ENCODE peak calls at places on chromosomes 7 and 10, in four cellular contexts. X is NCI-H510A treated with DMSO at 0.1 percent for 48 hours; H is iPS-NIHi11; Z is stimulated activated CD4-positive, alpha-beta T cell treated with anti-CD3 and anti-CD28 coated beads, Interleukin-2, amount 100 ng/mL, for 24 hours. J is an unnamed sample.

GRCh38 chr10:18886102-18886501 is 162.5 kb upstream of the MALRD1 start:
- DNase-seq in X (no peak), H (no peak), Z (no peak), J (no peak)

GRCh38 chr7:26326211-26326610 is 34.5 kb downstream of the SNX10 start:
- DNase-seq in X (no peak), H (no peak), Z (no peak), J (no peak)

GRCh38 chr10:22244855-22245254 is 27.0 kb upstream of the EBLN1 start:
- DNase-seq in X (no peak), H (no peak), Z (no peak), J (no peak)

GRCh38 chr7:43135129-43135528 is 22.7 kb downstream of the HECW1 start:
- DNase-seq in X (no peak), H (peak), Z (no peak), J (no peak)

GRCh38 chr7:101173752-101174244 is 6.3 kb downstream of the NAT16 start:
- DNase-seq in X (no peak), H (peak), Z (peak), J (peak)

GRCh38 chr7:55548295-55548731 is 24.0 kb downstream of the VOPP1 start:
- DNase-seq in X (no peak), H (no peak), Z (no peak), J (no peak)

GRCh38 chr7:54394877-54395276 is 147.3 kb upstream of the VSTM2A start:
- DNase-seq in X (no peak), H (no peak), Z (peak), J (no peak)

GRCh38 chr7:3282457-3282856 is 18.6 kb upstream of the SDK1 start:
- DNase-seq in X (no peak), H (no peak), Z (no peak), J (no peak)

GRCh38 chr10:130511801-130512200 is 375.6 kb downstream of the GLRX3 start:
- DNase-seq in X (no peak), H (no peak), Z (no peak), J (no peak)

GRCh38 chr10:11154333-11154732 is 136.7 kb downstream of the CELF2 start:
- DNase-seq in X (no peak), H (no peak), Z (no peak), J (no peak)

GRCh38 chr7:92360387-92360786 is 86.9 kb upstream of the GATAD1 start:
- DNase-seq in X (no peak), H (no peak), Z (no peak), J (no peak)

GRCh38 chr10:47374611-47375536 is 9.2 kb downstream of the ZNF488 start:
- DNase-seq in X (no peak), H (no peak), Z (no peak), J (no peak)

GRCh38 chr10:46096909-46097575 is 51.0 kb upstream of the MSMB start:
- DNase-seq in X (no peak), H (no peak), Z (no peak), J (no peak)

GRCh38 chr10:92929896-92930295 is 81.6 kb downstream of the EXOC6 start:
- DNase-seq in X (no peak), H (no peak), Z (no peak), J (no peak)

GRCh38 chr7:3436746-3437145 is 135.7 kb downstream of the SDK1 start:
- DNase-seq in X (no peak), H (no peak), Z (no peak), J (no peak)

GRCh38 chr10:101848894-101849351 is 5.3 kb upstream of the KCNIP2 start:
- DNase-seq in X (no peak), H (no peak), Z (no peak), J (no peak)